ENCODE peak calls at places on chromosomes 4 and X, in five cellular contexts. One of them, this sample, is unnamed.

GRCh38 chrX:115521717-115522116 is 39.3 kb upstream of the PLS3 start:
- DNase-seq in activated CD8-positive, alpha-beta T cell treated with anti-CD3 and anti-CD28 coated beads for 36 hours: no peak
- DNase-seq in heart right ventricle: no peak
- DNase-seq in vagina: no peak
- DNase-seq in kidney: no peak
- DNase-seq in this sample: no peak

GRCh38 chrX:115333446-115333845 is 43.9 kb downstream of the LUZP4 start:
- DNase-seq in activated CD8-positive, alpha-beta T cell treated with anti-CD3 and anti-CD28 coated beads for 36 hours: no peak
- DNase-seq in heart right ventricle: no peak
- DNase-seq in vagina: no peak
- DNase-seq in kidney: no peak
- DNase-seq in this sample: no peak

GRCh38 chrX:24025741-24026402 is 1.1 kb downstream of the KLHL15 start:
- DNase-seq in activated CD8-positive, alpha-beta T cell treated with anti-CD3 and anti-CD28 coated beads for 36 hours: peak
- DNase-seq in heart right ventricle: peak
- DNase-seq in vagina: peak
- DNase-seq in kidney: peak
- DNase-seq in this sample: no peak

GRCh38 chr4:10061650-10062415 is 40.5 kb upstream of the SLC2A9 start:
- DNase-seq in activated CD8-positive, alpha-beta T cell treated with anti-CD3 and anti-CD28 coated beads for 36 hours: no peak
- DNase-seq in heart right ventricle: no peak
- DNase-seq in vagina: peak
- DNase-seq in kidney: no peak
- DNase-seq in this sample: no peak

GRCh38 chr4:100357542-100357941 is 160.3 kb downstream of the EMCN start:
- DNase-seq in activated CD8-positive, alpha-beta T cell treated with anti-CD3 and anti-CD28 coated beads for 36 hours: no peak
- DNase-seq in heart right ventricle: no peak
- DNase-seq in vagina: no peak
- DNase-seq in kidney: no peak
- DNase-seq in this sample: no peak

GRCh38 chr4:167230744-167231143 is 3.5 kb downstream of the SPOCK3 start:
- DNase-seq in activated CD8-positive, alpha-beta T cell treated with anti-CD3 and anti-CD28 coated beads for 36 hours: no peak
- DNase-seq in heart right ventricle: no peak
- DNase-seq in vagina: no peak
- DNase-seq in kidney: no peak
- DNase-seq in this sample: no peak

GRCh38 chr4:83582289-83582756 is 46.4 kb downstream of the GPAT3 start:
- DNase-seq in activated CD8-positive, alpha-beta T cell treated with anti-CD3 and anti-CD28 coated beads for 36 hours: peak
- DNase-seq in heart right ventricle: peak
- DNase-seq in vagina: no peak
- DNase-seq in kidney: no peak
- DNase-seq in this sample: no peak

GRCh38 chrX:810186-810585 is 179.6 kb downstream of the SHOX start:
- DNase-seq in activated CD8-positive, alpha-beta T cell treated with anti-CD3 and anti-CD28 coated beads for 36 hours: no peak
- DNase-seq in heart right ventricle: no peak
- DNase-seq in vagina: peak
- DNase-seq in kidney: no peak
- DNase-seq in this sample: no peak

GRCh38 chr4:36775544-36775943 is 469.0 kb upstream of the NWD2 start:
- DNase-seq in activated CD8-positive, alpha-beta T cell treated with anti-CD3 and anti-CD28 coated beads for 36 hours: no peak
- DNase-seq in heart right ventricle: no peak
- DNase-seq in vagina: no peak
- DNase-seq in kidney: no peak
- DNase-seq in this sample: no peak

GRCh38 chr4:15163284-15163645 is 161.0 kb downstream of the CPEB2 start:
- DNase-seq in activated CD8-positive, alpha-beta T cell treated with anti-CD3 and anti-CD28 coated beads for 36 hours: no peak
- DNase-seq in heart right ventricle: no peak
- DNase-seq in vagina: no peak
- DNase-seq in kidney: no peak
- DNase-seq in this sample: no peak

GRCh38 chrX:1883772-1884171 is 268.9 kb downstream of the ASMT start:
- DNase-seq in activated CD8-positive, alpha-beta T cell treated with anti-CD3 and anti-CD28 coated beads for 36 hours: no peak
- DNase-seq in heart right ventricle: no peak
- DNase-seq in vagina: no peak
- DNase-seq in kidney: no peak
- DNase-seq in this sample: no peak

GRCh38 chrX:25007059-25008053 is 8.4 kb downstream of the ARX start:
- DNase-seq in activated CD8-positive, alpha-beta T cell treated with anti-CD3 and anti-CD28 coated beads for 36 hours: no peak
- DNase-seq in heart right ventricle: no peak
- DNase-seq in vagina: no peak
- DNase-seq in kidney: no peak
- DNase-seq in this sample: no peak

GRCh38 chrX:47815901-47816845 is 20.5 kb upstream of the ZNF81 start:
- DNase-seq in activated CD8-positive, alpha-beta T cell treated with anti-CD3 and anti-CD28 coated beads for 36 hours: no peak
- DNase-seq in heart right ventricle: no peak
- DNase-seq in vagina: no peak
- DNase-seq in kidney: no peak
- DNase-seq in this sample: no peak

DNA sequence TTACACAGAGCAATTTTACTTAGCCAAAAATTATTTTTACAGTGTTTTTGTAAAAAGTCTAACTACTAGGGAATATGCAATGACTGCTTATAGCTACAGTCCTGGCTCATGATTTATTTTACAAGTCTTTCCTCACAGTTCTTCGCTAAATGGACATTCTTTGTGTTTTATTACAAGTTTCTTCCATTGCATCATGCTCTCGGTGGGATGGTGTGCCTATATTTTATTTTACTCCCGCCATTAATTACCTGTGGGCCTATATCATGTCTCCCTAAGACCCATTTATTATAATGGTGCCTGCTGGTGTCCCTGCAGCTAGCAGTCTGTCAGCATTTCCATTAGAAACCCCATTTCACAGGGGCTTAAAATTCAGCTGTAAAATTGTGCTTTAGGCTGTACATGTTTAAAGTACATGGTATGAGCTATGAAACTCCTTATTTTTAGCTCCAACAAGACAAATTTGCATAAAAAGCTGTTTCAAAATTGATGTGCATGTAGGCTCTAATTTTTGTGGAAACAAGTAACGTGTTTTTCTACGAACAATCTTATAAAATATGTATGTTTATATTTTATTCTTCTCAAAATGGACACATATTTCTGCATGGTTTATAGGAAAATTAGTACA is 227.4 kb downstream of the SLC7A11 start:
- DNase-seq in activated CD8-positive, alpha-beta T cell treated with anti-CD3 and anti-CD28 coated beads for 36 hours: no peak
- DNase-seq in heart right ventricle: no peak
- DNase-seq in vagina: no peak
- DNase-seq in kidney: no peak
- DNase-seq in this sample: no peak
- TF ChIP-seq CTCF in activated CD8-positive, alpha-beta T cell treated with anti-CD3 and anti-CD28 coated beads for 36 hours: no peak
- TF ChIP-seq CTCF in heart right ventricle: no peak
- TF ChIP-seq CTCF in vagina: no peak
- TF ChIP-seq CTCF in kidney: no peak
- TF ChIP-seq CTCF in this sample: no peak

GRCh38 chrX:83511208-83511607 is 3.1 kb downstream of the POU3F4 start:
- DNase-seq in activated CD8-positive, alpha-beta T cell treated with anti-CD3 and anti-CD28 coated beads for 36 hours: no peak
- DNase-seq in heart right ventricle: no peak
- DNase-seq in vagina: no peak
- DNase-seq in kidney: peak
- DNase-seq in this sample: no peak
- TF ChIP-seq CTCF in activated CD8-positive, alpha-beta T cell treated with anti-CD3 and anti-CD28 coated beads for 36 hours: no peak
- TF ChIP-seq CTCF in heart right ventricle: no peak
- TF ChIP-seq CTCF in vagina: no peak
- TF ChIP-seq CTCF in kidney: no peak
- TF ChIP-seq CTCF in this sample: no peak

DNA sequence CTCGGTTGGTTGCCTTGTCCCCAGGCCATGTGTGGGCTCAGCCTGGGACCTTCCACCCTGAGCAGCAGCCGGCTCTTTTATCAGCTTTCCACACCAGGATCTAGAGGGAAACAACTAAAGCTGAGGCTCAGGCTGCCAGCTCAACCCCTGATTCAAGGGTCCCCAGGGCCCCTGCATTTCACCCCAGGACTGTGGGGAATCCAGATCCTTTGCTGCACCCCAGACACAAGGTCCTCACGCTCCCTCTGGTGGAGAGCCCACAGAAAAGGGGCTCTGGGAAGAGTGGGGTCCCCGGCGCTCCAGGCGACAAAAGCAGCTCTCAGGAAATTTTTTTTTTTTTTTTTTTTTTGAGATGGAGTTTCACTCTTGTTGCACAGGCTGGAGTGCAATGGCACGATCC is 64.3 kb downstream of the ZFYVE28 start:
- DNase-seq in activated CD8-positive, alpha-beta T cell treated with anti-CD3 and anti-CD28 coated beads for 36 hours: peak
- DNase-seq in heart right ventricle: no peak
- DNase-seq in vagina: no peak
- DNase-seq in kidney: peak
- DNase-seq in this sample: peak
- TF ChIP-seq CTCF in activated CD8-positive, alpha-beta T cell treated with anti-CD3 and anti-CD28 coated beads for 36 hours: peak
- TF ChIP-seq CTCF in heart right ventricle: no peak
- TF ChIP-seq CTCF in vagina: no peak
- TF ChIP-seq CTCF in kidney: no peak
- TF ChIP-seq CTCF in this sample: peak

GRCh38 chrX:33324099-33324498 is 112.8 kb upstream of the DMD start:
- DNase-seq in activated CD8-positive, alpha-beta T cell treated with anti-CD3 and anti-CD28 coated beads for 36 hours: no peak
- DNase-seq in heart right ventricle: no peak
- DNase-seq in vagina: no peak
- DNase-seq in kidney: no peak
- DNase-seq in this sample: no peak
- TF ChIP-seq CTCF in activated CD8-positive, alpha-beta T cell treated with anti-CD3 and anti-CD28 coated beads for 36 hours: no peak
- TF ChIP-seq CTCF in heart right ventricle: no peak
- TF ChIP-seq CTCF in vagina: no peak
- TF ChIP-seq CTCF in kidney: no peak
- TF ChIP-seq CTCF in this sample: peak